ENCODE peak calls at places on chromosomes 5 and 9, in four cellular contexts. Y, X, R and O are unnamed samples.

GRCh38 chr5:53109041-53109435 is 519 bp downstream of the MOCS2 start:
- DNase-seq in Y (peak; percentile 35), X (peak; percentile 13), R (no peak), O (no peak)

GRCh38 chr5:76145945-76146344 is 62.8 kb downstream of the SV2C start:
- DNase-seq in Y (peak; percentile 16), X (no peak), R (no peak), O (peak; percentile 36)

GRCh38 chr5:89351232-89351631 is 468.2 kb upstream of the MEF2C start:
- DNase-seq in Y (no peak), X (no peak), R (no peak), O (no peak)

GRCh38 chr5:139402561-139403158 is 1.2 kb downstream of the SPATA24 start:
- DNase-seq in Y (peak; percentile 49), X (no peak), R (peak; percentile 77), O (peak; percentile 69)

GRCh38 chr9:69818946-69819345 is 1.7 kb upstream of the CFAP95 start:
- DNase-seq in Y (no peak), X (no peak), R (no peak), O (no peak)

GRCh38 chr9:34709196-34709978 is 549 bp downstream of the CCL21 start:
- DNase-seq in Y (no peak), X (no peak), R (no peak), O (no peak)

GRCh38 chr5:109996246-109996645 is 306.5 kb downstream of the MAN2A1 start:
- DNase-seq in Y (no peak), X (no peak), R (no peak), O (no peak)

GRCh38 chr9:135220601-135221575 is 133.4 kb downstream of the OLFM1 start:
- DNase-seq in Y (no peak), X (no peak), R (no peak), O (no peak)

GRCh38 chr5:16866795-16867584 is 69.1 kb downstream of the MYO10 start:
- DNase-seq in Y (no peak), X (no peak), R (peak; percentile 58), O (no peak)

GRCh38 chr5:172714491-172715420 is 56.2 kb downstream of the DUSP1 start:
- DNase-seq in Y (peak; percentile 91), X (no peak), R (peak; percentile 88), O (peak; percentile 76)

GRCh38 chr5:179261301-179262125 is 83.7 kb downstream of the ADAMTS2 start:
- DNase-seq in Y (peak; percentile 75), X (no peak), R (peak; percentile 81), O (peak; percentile 47)

GRCh38 chr9:20512106-20512505 is 110.2 kb downstream of the MLLT3 start:
- DNase-seq in Y (no peak), X (no peak), R (no peak), O (no peak)

GRCh38 chr5:139949710-139950109 is 93.4 kb downstream of the NRG2 start:
- DNase-seq in Y (no peak), X (no peak), R (peak; percentile 40), O (no peak)

GRCh38 chr5:144205141-144205551 is 34.5 kb downstream of the KCTD16 start:
- DNase-seq in Y (no peak), X (no peak), R (peak; percentile 76), O (no peak)

GRCh38 chr9:19920401-19920800 is 131.6 kb upstream of the SLC24A2 start:
- DNase-seq in Y (no peak), X (no peak), R (no peak), O (no peak)

GRCh38 chr9:6214451-6214850 is 1.2 kb upstream of the IL33 start:
- DNase-seq in Y (no peak), X (no peak), R (no peak), O (no peak)

GRCh38 chr9:5326893-5327548 is 12.7 kb downstream of the RLN1 start:
- DNase-seq in Y (peak; percentile 1), X (no peak), R (peak; percentile 64), O (no peak)

GRCh38 chr5:123089572-123089970 is 530 bp downstream of the PRDM6 start:
- DNase-seq in Y (peak; percentile 12), X (no peak), R (peak; percentile 83), O (no peak)

GRCh38 chr9:110371411-110372013 is 33.8 kb upstream of the TXNDC8 start:
- DNase-seq in Y (no peak), X (no peak), R (no peak), O (peak; percentile 85)

GRCh38 chr5:149776376-149777305 is 46.5 kb downstream of the PPARGC1B start:
- DNase-seq in Y (no peak), X (peak; percentile 41), R (no peak), O (no peak)

GRCh38 chr5:152688561-152689274 is 283.6 kb upstream of the NMUR2 start:
- DNase-seq in Y (no peak), X (no peak), R (no peak), O (no peak)

GRCh38 chr5:131548190-131548589 is 86.8 kb downstream of the RAPGEF6 start:
- DNase-seq in Y (no peak), X (no peak), R (no peak), O (no peak)

GRCh38 chr5:108380531-108381021 is 1.3 kb downstream of the FBXL17 start:
- DNase-seq in Y (peak; percentile 18), X (peak; percentile 43), R (peak; percentile 77), O (peak; percentile 49)

GRCh38 chr5:100840364-100840763 is 62.7 kb downstream of the ST8SIA4 start:
- DNase-seq in Y (no peak), X (peak; percentile 81), R (no peak), O (no peak)

GRCh38 chr9:95084254-95084934 is 233.1 kb downstream of the FANCC start:
- DNase-seq in Y (no peak), X (no peak), R (no peak), O (no peak)

GRCh38 chr9:128607642-128608350 is 48.9 kb downstream of the DYNC2I2 start:
- DNase-seq in Y (no peak), X (no peak), R (no peak), O (no peak)

GRCh38 chr9:126436545-126437269 is 110.1 kb downstream of the MVB12B start:
- DNase-seq in Y (no peak), X (no peak), R (no peak), O (no peak)

GRCh38 chr9:36992501-36993316 is 41.4 kb downstream of the PAX5 start:
- DNase-seq in Y (no peak), X (no peak), R (no peak), O (no peak)

GRCh38 chr9:92592946-92593860 is 57.4 kb upstream of the ECM2 start:
- DNase-seq in Y (no peak), X (no peak), R (no peak), O (no peak)

GRCh38 chr9:35114921-35115341 is 731 bp downstream of the ATOSB start:
- DNase-seq in Y (no peak), X (no peak), R (peak; percentile 54), O (peak; percentile 59)

GRCh38 chr5:143177263-143177994 is 226.1 kb downstream of the NR3C1 start:
- DNase-seq in Y (no peak), X (no peak), R (no peak), O (no peak)

GRCh38 chr5:107476783-107477182 is 194.0 kb downstream of the EFNA5 start:
- DNase-seq in Y (no peak), X (peak; percentile 80), R (no peak), O (no peak)

GRCh38 chr5:97752871-97753270 is 569.8 kb upstream of the RIOK2 start:
- DNase-seq in Y (no peak), X (no peak), R (no peak), O (no peak)
- H3K9ac ChIP-seq in Y (no peak overlapping the region), X (no peak overlapping the region), R (no peak overlapping the region), O (no peak overlapping the region)

GRCh38 chr9:112184211-112184610 is 9.1 kb upstream of the SUSD1 start:
- DNase-seq in Y (no peak), X (no peak), R (no peak), O (no peak)

GRCh38 chr9:112180387-112180881 is 5.3 kb upstream of the SUSD1 start:
- DNase-seq in Y (peak; percentile 86), X (no peak), R (no peak), O (peak; percentile 72)

GRCh38 chr9:112176410-112177010 is 1.4 kb upstream of the SUSD1 start:
- DNase-seq in Y (peak; percentile 42), X (no peak), R (no peak), O (no peak)

GRCh38 chr9:112175796-112176315 is 759 bp upstream of the SUSD1 start:
- DNase-seq in Y (peak; percentile 18), X (no peak), R (peak; percentile 47), O (no peak)

GRCh38 chr9:112179816-112180215 is 4.7 kb upstream of the SUSD1 start:
- DNase-seq in Y (no peak), X (no peak), R (no peak), O (no peak)
- TF ChIP-seq CBX5 in Y (no peak), X (no peak), R (no peak), O (no peak)

GRCh38 chr5:36881304-36881703 is 4.7 kb downstream of the NIPBL start:
- DNase-seq in Y (no peak), X (no peak), R (no peak), O (no peak)

GRCh38 chr5:36878421-36879088 is 2.0 kb downstream of the NIPBL start:
- DNase-seq in Y (peak; percentile 45), X (no peak), R (no peak), O (peak; percentile 43)

GRCh38 chr5:36880761-36881160 is 4.2 kb downstream of the NIPBL start:
- DNase-seq in Y (no peak), X (no peak), R (no peak), O (no peak)

GRCh38 chr5:36877667-36878420 is 1.3 kb downstream of the NIPBL start:
- DNase-seq in Y (peak; percentile 47), X (no peak), R (no peak), O (peak; percentile 45)

DNA sequence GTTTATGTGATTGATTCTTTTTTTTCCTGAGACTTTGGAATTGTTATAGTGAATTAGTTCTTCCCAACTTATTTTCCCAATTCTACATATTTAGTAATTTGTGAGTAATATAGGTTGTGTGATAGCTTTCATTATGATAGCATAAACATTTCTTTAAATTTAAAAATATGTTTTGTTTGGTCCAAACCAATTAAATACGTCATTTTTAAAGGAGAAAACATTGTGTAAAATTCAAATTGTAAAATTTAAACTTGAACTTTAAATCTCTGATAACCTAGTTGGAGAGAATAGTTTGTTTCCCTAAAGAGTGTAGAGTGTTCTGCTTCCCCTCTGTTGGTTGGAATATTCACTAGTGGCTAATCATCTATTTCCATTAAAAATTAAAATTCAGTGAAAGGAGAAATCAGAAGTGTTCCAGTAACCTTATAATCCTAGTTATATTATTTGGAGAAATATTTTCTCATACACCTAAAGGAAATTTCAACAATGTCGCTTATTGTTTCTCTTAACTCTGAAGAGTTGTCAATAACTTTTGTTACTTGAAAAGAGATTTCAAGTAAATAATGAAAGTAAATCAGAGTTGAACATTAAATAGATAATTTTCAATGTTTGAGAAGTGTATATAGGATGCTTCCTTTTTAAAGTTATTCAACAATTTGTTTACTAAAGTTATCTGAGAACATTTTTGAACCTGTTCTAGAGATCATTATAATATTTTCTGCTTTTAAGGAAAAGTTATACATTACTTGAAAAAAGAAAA is 2.9 kb downstream of the NIPBL start:
- DNase-seq in Y (no peak), X (no peak), R (no peak), O (no peak)
- H3K9ac ChIP-seq in Y (peak overlapping the region; percentile 97), X (peak overlapping the region; percentile 87), R (no peak overlapping the region), O (peak overlapping the region; percentile 87)

DNA sequence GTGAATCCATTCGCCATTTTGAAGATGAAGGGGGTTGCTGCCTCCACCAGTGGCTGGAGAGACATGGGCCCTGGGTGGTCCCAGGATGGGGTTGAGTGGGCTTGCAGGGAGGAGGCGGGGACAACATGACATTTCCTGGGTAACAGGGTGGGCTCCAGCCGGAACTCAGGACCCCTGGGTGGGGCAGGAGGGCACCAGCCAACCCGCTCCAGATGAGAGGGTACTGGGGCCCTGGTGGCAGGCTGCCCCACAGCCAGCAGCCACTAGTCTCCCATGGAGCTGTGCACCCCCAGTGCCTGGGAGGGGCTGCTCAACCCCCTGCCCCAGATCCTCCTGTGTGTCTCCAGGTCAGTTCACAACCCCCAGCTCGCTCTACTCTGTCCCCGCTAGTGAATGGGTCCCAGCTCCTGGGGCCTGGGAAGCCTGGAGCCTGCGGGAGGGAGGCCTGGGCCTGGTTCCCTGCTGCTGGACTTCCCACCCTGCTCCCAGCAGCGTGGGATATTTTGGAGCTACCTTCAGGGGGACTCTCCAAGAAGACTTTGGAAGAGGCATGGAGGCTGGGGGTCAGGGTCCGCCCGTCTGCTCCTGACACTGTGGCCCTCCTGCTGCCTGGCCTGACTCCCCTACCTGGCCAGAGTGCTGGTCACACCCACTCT is 55.9 kb downstream of the AHRR start:
- DNase-seq in Y (no peak), X (no peak), R (peak; percentile 35), O (no peak)
- TF ChIP-seq CBX5 in Y (no peak), X (no peak), R (no peak), O (no peak)